ENCODE peak calls at places on chromosomes 2 and 18, in six cellular contexts. H is SHP77; R is fibroblast of the aortic adventitia; T is NCI-H345; M is mesenteric fat pad; Y is activated T-cell treated with anti-CD3 and anti-CD28 coated beads, Interleukin-2, amount 50 U/mL, for 24 hours. O is an unnamed sample.

GRCh38 chr2:16239296-16239850 is 299.0 kb downstream of the MYCN start:
- DNase-seq in M (no peak), H (no peak), R (no peak), T (no peak), Y (no peak), O (no peak)

GRCh38 chr18:31487251-31488015 is 10.5 kb upstream of the DSG2 start:
- DNase-seq in H (no peak), Y (no peak), T (no peak), M (no peak), R (peak; percentile 66), O (no peak)

GRCh38 chr2:32009479-32010256 is 1.1 kb downstream of the MEMO1 start:
- DNase-seq in Y (peak; percentile 66), T (peak; percentile 25), M (no peak), R (peak; percentile 5), H (peak; percentile 22), O (no peak)

GRCh38 chr2:23199115-23199918 is 185.7 kb upstream of the KLHL29 start:
- DNase-seq in R (peak; percentile 36), H (peak; percentile 2), M (no peak), Y (no peak), T (peak; percentile 76), O (no peak)

GRCh38 chr18:7601249-7601620 is 34.1 kb downstream of the PTPRM start:
- DNase-seq in T (no peak), R (no peak), H (no peak), Y (no peak), M (no peak), O (no peak)

GRCh38 chr2:69693472-69694450 is 48.2 kb upstream of the ANXA4 start:
- DNase-seq in H (no peak), Y (peak; percentile 44), T (no peak), R (no peak), M (no peak), O (no peak)

GRCh38 chr2:121826036-121826435 is 70.6 kb downstream of the TSN start:
- DNase-seq in M (no peak), T (no peak), R (no peak), Y (no peak), H (peak; percentile 26), O (no peak)

GRCh38 chr2:58757971-58758370 is 516.8 kb upstream of the FANCL start:
- DNase-seq in H (no peak), T (no peak), M (no peak), Y (no peak), R (no peak), O (no peak)

GRCh38 chr2:204973546-204974071 is 428.3 kb downstream of the PARD3B start:
- DNase-seq in H (no peak), Y (no peak), R (no peak), M (no peak), T (no peak), O (no peak)

GRCh38 chr2:230666885-230667712 is 45.5 kb upstream of the CAB39 start:
- DNase-seq in M (no peak), R (peak; percentile 73), T (no peak), H (no peak), Y (no peak), O (no peak)

GRCh38 chr2:101295895-101296294 is 12.6 kb downstream of the RNF149 start:
- DNase-seq in R (peak; percentile 25), H (no peak), M (no peak), Y (no peak), T (no peak), O (no peak)

GRCh38 chr2:176612736-176613135 is 343.5 kb downstream of the MTX2 start:
- DNase-seq in M (no peak), T (no peak), H (no peak), R (no peak), Y (no peak), O (no peak)

GRCh38 chr2:224359569-224359968 is 42.3 kb downstream of the FAM124B start:
- DNase-seq in R (no peak), H (peak; percentile 34), Y (no peak), T (no peak), M (no peak), O (no peak)

GRCh38 chr2:193627187-193627917 is 1432.6 kb upstream of the TMEFF2 start:
- DNase-seq in H (no peak), Y (no peak), T (no peak), M (no peak), R (no peak), O (no peak)

GRCh38 chr18:43484710-43485109 is 207.4 kb upstream of the SYT4 start:
- DNase-seq in T (no peak), Y (no peak), H (no peak), M (no peak), R (no peak), O (no peak)

GRCh38 chr18:65215865-65216466 is 534.8 kb upstream of the CDH7 start:
- DNase-seq in Y (no peak), M (no peak), T (no peak), R (no peak), H (no peak), O (no peak)

GRCh38 chr18:33572022-33572421 is 6.0 kb upstream of the ASXL3 start:
- DNase-seq in T (no peak), M (no peak), H (no peak), R (no peak), Y (no peak), O (no peak)

GRCh38 chr18:42958353-42958752 is 157.1 kb downstream of the RIT2 start:
- DNase-seq in M (no peak), R (no peak), Y (no peak), T (no peak), H (no peak), O (no peak)

O was measured in GM12891.